ENCODE peak calls at places on chromosomes 1 and 21, in six cellular contexts. J, G, V, C, F and W are unnamed samples.

GRCh38 chr1:164519426-164519825 is 39.6 kb upstream of the PBX1 start:
- DNase-seq in V (no peak), C (no peak), G (no peak), F (no peak), J (no peak), W (no peak)

GRCh38 chr1:87273291-87273690 is 55.4 kb upstream of the LMO4 start:
- DNase-seq in F (no peak), V (no peak), C (no peak), G (no peak), J (no peak), W (no peak)

GRCh38 chr1:183300828-183301227 is 114.8 kb downstream of the LAMC2 start:
- DNase-seq in C (no peak), G (no peak), F (no peak), V (no peak), J (no peak), W (no peak)

GRCh38 chr1:28437924-28438699 is 67.7 kb upstream of the RCC1 start:
- DNase-seq in J (no peak), F (no peak), C (peak; percentile 93), G (no peak), V (peak; percentile 72), W (no peak)

GRCh38 chr21:42392731-42393442 is 3.0 kb downstream of the TMPRSS3 start:
- DNase-seq in F (no peak), V (no peak), G (no peak), J (no peak), C (no peak), W (no peak)

GRCh38 chr1:220956861-220957605 is 77.8 kb downstream of the HLX start:
- DNase-seq in F (no peak), C (peak; percentile 9), V (peak; percentile 4), G (no peak), J (no peak), W (no peak)

GRCh38 chr1:234047113-234047512 is 142.6 kb downstream of the SLC35F3 start:
- DNase-seq in C (no peak), V (no peak), J (no peak), F (no peak), G (peak; percentile 19), W (no peak)

GRCh38 chr21:42654913-42655796 is 1.7 kb downstream of the PDE9A start:
- DNase-seq in V (peak; percentile 42), J (no peak), C (no peak), F (no peak), G (no peak), W (no peak)

GRCh38 chr1:28512058-28512611 is 6.3 kb downstream of the RCC1 start:
- DNase-seq in V (no peak), J (no peak), G (no peak), F (no peak), C (peak; percentile 60), W (no peak)

GRCh38 chr1:3717715-3718601 is 34.3 kb upstream of the CCDC27 start:
- DNase-seq in G (no peak), C (no peak), V (peak; percentile 14), J (no peak), F (no peak), W (no peak)

GRCh38 chr1:204094262-204095247 is 21.6 kb downstream of the SOX13 start:
- DNase-seq in G (no peak), V (no peak), F (no peak), C (no peak), J (no peak), W (no peak)

GRCh38 chr1:244304156-244304555 is 147.6 kb downstream of the ADSS2 start:
- DNase-seq in G (no peak), V (no peak), J (no peak), F (no peak), C (no peak), W (no peak)